ENCODE peak calls at places on chromosomes 3 and 15, in six cellular contexts. K is fibroblast of lung, X is GM10248, E is neural progenitor cell, R is epithelial cell of esophagus, S is heart left ventricle. H is an unnamed sample.
A peak's percentile ranks its signal among the peaks of the same experiment; 100 is the strongest.

GRCh38 chr3:42119558-42120355 is 28.6 kb downstream of the TRAK1 start:
- DNase-seq in S (no peak), R (no peak), E (no peak), X (no peak), K (peak; percentile 48), H (no peak)

GRCh38 chr3:72903004-72903403 is 15.2 kb downstream of the GXYLT2 start:
- DNase-seq in R (peak; percentile 94), X (no peak), S (no peak), K (peak; percentile 93), E (no peak), H (no peak)

GRCh38 chr3:172038823-172039222 is 555 bp upstream of the FNDC3B start:
- DNase-seq in K (peak; percentile 30), X (no peak), E (peak; percentile 21), R (peak; percentile 51), S (no peak), H (no peak)

GRCh38 chr3:126446791-126447190 is 28.9 kb downstream of the ZXDC start:
- DNase-seq in S (no peak), K (no peak), X (no peak), R (no peak), E (no peak), H (no peak)

GRCh38 chr15:26841941-26842340 is 24.9 kb upstream of the GABRA5 start:
- DNase-seq in R (no peak), E (no peak), X (no peak), K (no peak), S (no peak), H (no peak)

GRCh38 chr3:186882881-186883685 is 40.6 kb downstream of the ADIPOQ start:
- DNase-seq in K (peak; percentile 86), E (no peak), R (peak; percentile 92), X (no peak), S (no peak), H (no peak)

GRCh38 chr3:192812736-192813383 is 85.5 kb upstream of the FGF12 start:
- DNase-seq in R (peak; percentile 70), X (no peak), K (peak; percentile 52), E (peak; percentile 66), S (no peak), H (no peak)

GRCh38 chr3:47243748-47244147 is 38.9 kb downstream of the KIF9 start:
- DNase-seq in E (no peak), K (no peak), R (no peak), S (no peak), X (no peak), H (no peak)

GRCh38 chr3:149657458-149657795 is 398 bp downstream of the WWTR1 start:
- DNase-seq in E (peak; percentile 51), K (peak; percentile 63), R (no peak), S (peak; percentile 56), X (no peak), H (no peak)

GRCh38 chr3:149659173-149659468 is 1.3 kb upstream of the WWTR1 start:
- DNase-seq in X (no peak), E (no peak), S (no peak), K (no peak), R (no peak), H (no peak)

GRCh38 chr3:149657796-149658443 is at the start of gene WWTR1:
- DNase-seq in K (peak; percentile 97), S (peak; percentile 97), E (peak; percentile 92), X (peak; percentile 81), R (peak; percentile 92), H (peak; percentile 91)

GRCh38 chr3:149660462-149660861 is 2.6 kb upstream of the WWTR1 start:
- DNase-seq in S (no peak), K (no peak), X (no peak), R (no peak), E (no peak), H (no peak)

DNA sequence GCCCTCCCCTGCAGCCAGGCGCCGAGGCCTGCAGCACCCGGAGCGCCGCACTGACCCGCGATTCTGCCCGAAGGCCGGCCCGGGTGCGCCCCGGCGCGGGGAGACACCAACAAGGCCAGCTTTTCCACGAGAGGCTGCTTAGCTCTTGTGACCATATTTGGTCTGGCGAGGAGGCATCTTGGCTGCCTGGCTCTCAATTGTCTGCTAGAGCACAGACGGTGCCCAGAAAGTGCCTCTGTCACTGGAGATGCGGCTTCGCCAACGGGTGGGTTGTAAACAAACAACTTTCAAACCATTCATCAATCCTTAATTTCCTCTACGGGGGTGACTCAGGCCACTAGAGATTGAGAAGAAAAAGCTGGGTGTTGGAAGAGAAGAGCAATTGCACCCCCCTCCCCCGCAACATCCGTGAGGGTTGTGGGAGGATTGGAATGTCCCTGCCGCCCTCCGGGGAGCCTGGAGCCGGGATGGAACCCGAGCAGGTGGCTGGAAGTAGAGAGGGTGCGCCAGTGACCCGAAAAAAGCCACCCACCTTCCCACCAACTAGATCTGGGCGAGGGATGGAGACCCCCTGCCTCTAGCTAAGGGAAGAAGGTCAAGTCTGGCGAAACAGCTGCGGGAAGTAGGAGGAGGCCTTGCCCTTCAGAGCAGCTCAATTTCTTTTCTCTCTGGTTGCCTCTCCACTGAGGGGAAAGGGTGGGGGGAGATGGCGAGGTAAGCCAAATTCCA is 783 bp upstream of the WWTR1 start:
- DNase-seq in K (peak; percentile 86), X (peak; percentile 83), R (peak; percentile 77), E (peak; percentile 74), S (peak; percentile 89), H (peak; percentile 86)
- TF ChIP-seq CTCF in K (peak; percentile 32), X (peak; percentile 50), R (no peak), E (no peak), S (peak; percentile 53), H (no peak)

DNA sequence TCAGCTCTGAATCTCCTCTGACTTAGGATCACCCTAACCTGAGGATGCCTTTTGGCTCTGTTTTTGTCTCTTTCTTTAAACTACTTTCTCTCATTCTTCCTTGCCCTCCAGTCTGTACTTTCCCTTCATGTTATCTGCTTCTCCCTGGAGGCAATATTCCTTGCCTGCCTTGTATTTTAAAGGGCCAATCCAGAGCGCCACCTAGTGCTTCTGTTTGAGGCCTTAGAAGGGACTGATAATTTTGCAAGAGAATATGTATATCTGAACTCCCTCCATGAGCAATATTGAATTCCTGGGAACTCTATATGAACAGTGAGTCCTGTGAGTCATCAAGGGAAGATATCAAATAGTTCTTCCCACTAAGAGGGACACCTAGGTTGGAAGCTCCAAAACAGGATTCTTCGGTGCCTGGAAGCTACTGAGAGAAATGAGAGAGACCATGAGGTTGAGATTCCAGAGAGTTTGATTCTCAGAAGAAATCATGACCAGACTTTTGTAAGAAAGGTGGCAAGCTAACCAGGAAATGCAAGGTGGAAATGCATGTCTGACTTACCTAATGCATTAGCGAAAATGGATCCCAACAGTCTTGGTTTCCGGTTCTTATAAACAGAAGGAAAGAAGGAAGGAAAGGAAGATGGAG is 203.8 kb upstream of the CD96 start:
- DNase-seq in K (peak; percentile 68), S (no peak), R (peak; percentile 85), X (peak; percentile 19), E (peak; percentile 53), H (peak; percentile 12)
- TF ChIP-seq CTCF in K (peak; percentile 94), S (peak; percentile 48), R (peak; percentile 88), X (peak; percentile 34), E (peak; percentile 70), H (peak; percentile 14)

DNA sequence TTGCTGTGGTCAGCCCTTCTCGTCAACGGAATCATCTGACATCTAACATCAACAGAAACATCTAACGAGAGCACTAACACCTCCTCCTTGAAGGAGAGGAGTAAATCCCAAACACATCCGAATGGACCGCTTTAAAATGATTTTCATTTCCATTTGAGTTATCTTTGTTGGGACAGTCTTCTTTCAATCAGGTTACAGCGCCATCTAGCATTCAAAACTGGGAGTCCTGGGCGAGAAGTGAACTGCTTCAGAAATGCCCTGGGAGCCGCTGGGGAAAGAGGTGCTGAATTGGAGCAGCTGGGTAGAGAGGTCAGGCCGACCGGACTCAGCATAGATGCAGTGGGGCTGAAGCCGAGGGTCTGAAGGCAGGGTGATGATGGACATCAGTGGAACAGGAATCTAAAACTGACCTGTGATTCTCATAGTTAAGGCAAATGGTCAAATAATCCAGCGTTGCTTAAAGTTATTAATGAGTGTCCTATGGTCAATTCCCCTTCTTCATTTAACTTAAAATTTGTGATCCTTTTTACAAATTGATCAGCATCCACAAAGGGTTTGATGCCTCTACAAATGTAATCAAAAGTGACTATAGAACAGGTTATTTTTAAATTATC is 170.0 kb upstream of the NDN start:
- DNase-seq in K (peak; percentile 7), X (no peak), S (peak; percentile 27), R (peak; percentile 37), E (peak; percentile 78), H (no peak)
- TF ChIP-seq CTCF in K (peak; percentile 57), X (no peak), S (peak; percentile 53), R (peak; percentile 52), E (peak; percentile 74), H (no peak)

GRCh38 chr3:67593761-67594234 is 60.6 kb downstream of the SUCLG2 start:
- DNase-seq in R (peak; percentile 67), X (no peak), K (peak; percentile 20), S (no peak), E (no peak), H (no peak)
- TF ChIP-seq CTCF in R (peak; percentile 47), X (no peak), K (no peak), S (no peak), E (peak; percentile 18), H (no peak)

GRCh38 chr3:112757197-112757596 is 89.5 kb downstream of the CD200R1L start:
- DNase-seq in S (no peak), R (peak; percentile 71), X (no peak), K (peak; percentile 56), E (no peak), H (no peak)

GRCh38 chr3:112759210-112759609 is 87.5 kb downstream of the CD200R1L start:
- DNase-seq in K (no peak), S (no peak), E (no peak), X (no peak), R (no peak), H (no peak)

GRCh38 chr3:112763258-112763657 is 83.4 kb downstream of the CD200R1L start:
- DNase-seq in E (no peak), X (no peak), S (no peak), R (peak; percentile 20), K (no peak), H (no peak)

GRCh38 chr3:112761062-112761638 is 85.5 kb downstream of the CD200R1L start:
- DNase-seq in S (no peak), E (no peak), K (peak; percentile 78), R (peak; percentile 43), X (no peak), H (no peak)

DNA sequence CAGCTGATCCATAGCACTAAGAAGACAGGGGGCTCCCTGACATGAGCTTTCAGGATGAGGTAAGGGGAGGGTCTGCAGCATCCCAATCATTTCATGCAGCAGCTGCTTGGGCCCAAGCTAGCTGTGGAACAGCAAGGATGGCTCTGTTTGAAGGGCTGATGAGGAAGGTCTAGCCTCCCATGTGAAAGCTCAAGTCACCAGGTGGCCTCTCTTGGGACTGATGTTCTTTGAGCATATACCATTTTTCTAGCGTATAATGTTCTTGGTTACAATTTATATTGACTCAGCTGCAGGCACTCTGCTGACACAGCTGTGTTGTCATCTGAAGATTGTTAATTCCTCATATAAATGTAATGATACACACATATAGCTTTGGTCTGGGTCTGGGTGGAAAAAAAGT is 87.0 kb downstream of the CD200R1L start:
- DNase-seq in E (no peak), X (no peak), R (no peak), S (no peak), K (no peak), H (no peak)
- TF ChIP-seq CTCF in E (no peak), X (no peak), R (no peak), S (no peak), K (no peak), H (no peak)